ENCODE peak calls at places on chromosomes 12 and 14, in six cellular contexts. E is AG08396; O is CD8-positive, alpha-beta T cell; H is activated T-cell treated with anti-CD3 and anti-CD28 coated beads, Interleukin-2, amount 50 U/mL, for 72 hours; I is foreskin fibroblast; U is activated CD4-positive, CD25-positive, alpha-beta regulatory T cell. Z is an unnamed sample.

GRCh38 chr14:92914087-92914656 is 8.8 kb upstream of the CHGA start:
- DNase-seq in I (peak), H (peak), E (peak), O (peak), U (no peak), Z (peak)

GRCh38 chr12:91178139-91178561 is 4.5 kb downstream of the DCN start:
- DNase-seq in U (no peak), O (no peak), H (no peak), I (peak), E (no peak), Z (peak)

GRCh38 chr14:103370087-103370486 is 15.1 kb upstream of the MARK3 start:
- DNase-seq in E (no peak), O (no peak), I (no peak), U (no peak), H (no peak), Z (no peak)

GRCh38 chr12:118103601-118104382 is at the start of gene VSIG10:
- DNase-seq in H (peak), I (peak), O (peak), U (no peak), E (peak), Z (peak)

GRCh38 chr12:32901553-32901952 is 5.0 kb upstream of the PKP2 start:
- DNase-seq in U (no peak), H (no peak), E (no peak), I (no peak), O (no peak), Z (no peak)

GRCh38 chr12:120467439-120467838 is 2.1 kb downstream of the SRSF9 start:
- DNase-seq in E (no peak), H (no peak), I (no peak), O (no peak), U (no peak), Z (no peak)

GRCh38 chr12:15880721-15881120 is 1.5 kb upstream of the STRAP start:
- DNase-seq in E (no peak), U (no peak), O (no peak), H (no peak), I (no peak), Z (no peak)

GRCh38 chr12:51434305-51434704 is 9.7 kb downstream of the SLC4A8 start:
- DNase-seq in E (no peak), O (no peak), I (no peak), U (no peak), H (no peak), Z (no peak)

GRCh38 chr12:98772818-98773217 is 127.7 kb downstream of the APAF1 start:
- DNase-seq in H (no peak), U (no peak), E (no peak), I (no peak), O (no peak), Z (no peak)

GRCh38 chr12:50145439-50145838 is 21.7 kb downstream of the CERS5 start:
- DNase-seq in O (no peak), E (no peak), I (no peak), U (no peak), H (no peak), Z (no peak)

GRCh38 chr12:53097207-53097563 is 282 bp upstream of the IGFBP6 start:
- DNase-seq in H (no peak), O (no peak), E (peak), I (no peak), U (no peak), Z (peak)

GRCh38 chr12:57896437-57897201 is 44.7 kb upstream of the ATP23 start:
- DNase-seq in O (no peak), I (peak), U (no peak), E (peak), H (peak), Z (peak)

GRCh38 chr14:79708426-79708825 is 502.9 kb downstream of the DIO2 start:
- DNase-seq in O (no peak), U (no peak), H (no peak), E (no peak), I (no peak), Z (no peak)

GRCh38 chr12:13103391-13104033 is at the start of gene GSG1:
- DNase-seq in E (no peak), U (no peak), H (peak), O (no peak), I (peak), Z (peak)

GRCh38 chr12:95998611-95999300 is 2.6 kb upstream of the HAL start:
- DNase-seq in I (peak), H (peak), O (peak), U (peak), E (peak), Z (peak)

GRCh38 chr14:91980157-91980556 is 32.7 kb upstream of the FBLN5 start:
- DNase-seq in H (peak), O (no peak), U (no peak), E (peak), I (peak), Z (peak)

GRCh38 chr12:89507015-89507824 is 17.4 kb downstream of the GALNT4 start:
- DNase-seq in O (no peak), U (no peak), I (no peak), E (no peak), H (no peak), Z (no peak)

GRCh38 chr12:130953783-130954543 is at the start of gene ADGRD1:
- DNase-seq in E (peak), H (no peak), O (no peak), I (peak), U (no peak), Z (peak)

GRCh38 chr14:23015618-23016017 is 5.7 kb upstream of the C14orf93 start:
- DNase-seq in O (no peak), E (no peak), I (no peak), H (no peak), U (no peak), Z (no peak)

GRCh38 chr12:47095446-47096236 is 15.9 kb upstream of the AMIGO2 start:
- DNase-seq in I (peak), O (no peak), U (no peak), E (no peak), H (no peak), Z (peak)

GRCh38 chr12:11684393-11684792 is 34.9 kb downstream of the ETV6 start:
- DNase-seq in O (no peak), H (no peak), E (no peak), U (no peak), I (no peak), Z (no peak)

GRCh38 chr14:92960706-92961566 is 38.0 kb downstream of the CHGA start:
- DNase-seq in U (no peak), I (peak), E (peak), O (no peak), H (no peak), Z (peak)

GRCh38 chr12:55842681-55843429 is at the start of gene MMP19:
- DNase-seq in I (peak), E (peak), H (no peak), U (no peak), O (no peak), Z (peak)

GRCh38 chr14:89926709-89927108 is 27.8 kb downstream of the EFCAB11 start:
- DNase-seq in I (peak), H (no peak), U (no peak), O (no peak), E (no peak), Z (peak)

GRCh38 chr12:95621725-95622124 is 70.4 kb upstream of the USP44 start:
- DNase-seq in I (no peak), O (no peak), U (no peak), E (no peak), H (no peak), Z (no peak)

GRCh38 chr12:128606970-128607369 is 216.8 kb downstream of the SLC15A4 start:
- DNase-seq in I (no peak), O (no peak), E (no peak), H (no peak), U (no peak), Z (no peak)

GRCh38 chr12:11653215-11653753 is 3.8 kb downstream of the ETV6 start:
- DNase-seq in I (peak), O (no peak), H (peak), E (no peak), U (no peak), Z (peak)